ENCODE peak calls at places on chromosomes 16 and 17, in ten cellular contexts. E is transverse colon, W is keratinocyte, U is sigmoid colon, I is HepG2, Y is tibial artery, B is ovary, G is Peyer's patch, Q is pancreas, J is testis. L is an unnamed sample. For H3K4me1, the result is how much of the 10 kb centered on the place peaks cover.

GRCh38 chr17:62631086-62631935 is 3.8 kb downstream of the MRC2 start:
- DNase-seq in B (no peak), J (no peak), W (no peak), Q (no peak), U (peak), Y (no peak), E (no peak), I (no peak), G (no peak), L (no peak)

GRCh38 chr17:38605852-38606645 is at the start of gene SRCIN1:
- DNase-seq in Q (peak), E (peak), B (peak), J (peak), G (peak), W (no peak), U (peak), Y (no peak), I (peak), L (no peak)

GRCh38 chr16:10741844-10742243 is 1.8 kb upstream of the NUBP1 start:
- DNase-seq in G (no peak), E (peak), U (peak), W (no peak), I (no peak), B (peak), Y (no peak), J (no peak), Q (no peak), L (peak)

GRCh38 chr17:72303787-72304733 is 183.2 kb downstream of the SOX9 start:
- DNase-seq in Y (no peak), U (no peak), I (no peak), E (no peak), G (no peak), Q (no peak), B (no peak), W (no peak), J (no peak), L (no peak)

GRCh38 chr17:75051941-75052340 is 4.9 kb downstream of the KCTD2 start:
- DNase-seq in E (no peak), Q (no peak), G (no peak), U (no peak), I (no peak), J (no peak), W (no peak), B (no peak), Y (peak), L (no peak)

GRCh38 chr17:1029196-1029911 is 32.4 kb downstream of the TIMM22 start:
- DNase-seq in Y (peak), I (no peak), Q (peak), G (no peak), W (no peak), E (peak), J (peak), B (peak), U (peak), L (peak)

GRCh38 chr16:53829186-53829747 is 125.3 kb downstream of the FTO start:
- DNase-seq in W (no peak), B (no peak), Y (no peak), I (no peak), J (no peak), U (no peak), G (no peak), E (no peak), Q (no peak), L (peak)

GRCh38 chr16:30600215-30600614 is 10.0 kb downstream of the ZNF689 start:
- DNase-seq in W (no peak), E (no peak), Y (no peak), G (no peak), J (no peak), I (no peak), B (no peak), Q (no peak), U (no peak), L (no peak)

GRCh38 chr17:69287168-69287567 is 39.8 kb downstream of the ABCA5 start:
- DNase-seq in E (no peak), U (no peak), J (no peak), G (no peak), B (no peak), Y (no peak), Q (no peak), W (peak), I (no peak), L (peak)

GRCh38 chr17:4001048-4001590 is 36.9 kb upstream of the ATP2A3 start:
- DNase-seq in U (peak), Q (no peak), I (no peak), E (no peak), B (no peak), J (no peak), Y (no peak), W (no peak), G (no peak), L (no peak)

GRCh38 chr17:17041571-17042380 is 481 bp upstream of the MPRIP start:
- DNase-seq in J (peak), I (peak), U (peak), Y (peak), Q (peak), E (peak), W (peak), G (peak), B (peak), L (peak)

GRCh38 chr17:17042851-17043667 is 802 bp downstream of the MPRIP start:
- DNase-seq in U (no peak), W (no peak), Y (peak), J (no peak), B (peak), E (no peak), G (peak), Q (no peak), I (no peak), L (no peak)

GRCh38 chr17:17041018-17041521 is 1.2 kb upstream of the MPRIP start:
- DNase-seq in J (peak), Y (peak), Q (no peak), U (no peak), I (peak), G (peak), E (no peak), B (no peak), W (no peak), L (no peak)

GRCh38 chr17:17043668-17044226 is 1.5 kb downstream of the MPRIP start:
- DNase-seq in J (no peak), Y (peak), E (no peak), Q (no peak), W (no peak), I (no peak), B (no peak), G (peak), U (no peak), L (no peak)

DNA sequence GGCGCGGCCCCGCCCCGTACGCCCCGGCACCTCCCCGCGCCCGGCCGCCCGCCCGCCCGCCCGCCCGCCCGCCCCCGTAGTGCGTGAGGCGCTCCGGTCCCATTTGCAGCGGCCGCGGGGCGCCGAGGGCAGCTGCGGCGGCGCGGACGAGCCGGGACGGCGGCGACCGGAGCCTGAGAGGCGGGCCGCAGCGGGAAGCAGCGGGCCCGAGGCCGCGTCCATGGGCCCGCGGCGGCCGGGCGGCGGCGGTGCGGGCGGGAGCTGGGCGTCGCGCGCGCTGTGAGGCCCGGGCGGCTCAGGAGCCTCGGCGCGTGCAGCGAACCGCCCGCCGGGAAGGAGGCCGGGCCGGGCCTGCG is at the start of gene MPRIP:
- DNase-seq in E (no peak), G (no peak), Q (no peak), W (no peak), I (no peak), J (no peak), U (no peak), B (no peak), Y (no peak), L (no peak)
- H3K4me1 ChIP-seq in E (under half), G (under half), Q (under half), W (under half), I (half or more), J (under half), U (under half), B (under half), Y (under half), L (under half)

DNA sequence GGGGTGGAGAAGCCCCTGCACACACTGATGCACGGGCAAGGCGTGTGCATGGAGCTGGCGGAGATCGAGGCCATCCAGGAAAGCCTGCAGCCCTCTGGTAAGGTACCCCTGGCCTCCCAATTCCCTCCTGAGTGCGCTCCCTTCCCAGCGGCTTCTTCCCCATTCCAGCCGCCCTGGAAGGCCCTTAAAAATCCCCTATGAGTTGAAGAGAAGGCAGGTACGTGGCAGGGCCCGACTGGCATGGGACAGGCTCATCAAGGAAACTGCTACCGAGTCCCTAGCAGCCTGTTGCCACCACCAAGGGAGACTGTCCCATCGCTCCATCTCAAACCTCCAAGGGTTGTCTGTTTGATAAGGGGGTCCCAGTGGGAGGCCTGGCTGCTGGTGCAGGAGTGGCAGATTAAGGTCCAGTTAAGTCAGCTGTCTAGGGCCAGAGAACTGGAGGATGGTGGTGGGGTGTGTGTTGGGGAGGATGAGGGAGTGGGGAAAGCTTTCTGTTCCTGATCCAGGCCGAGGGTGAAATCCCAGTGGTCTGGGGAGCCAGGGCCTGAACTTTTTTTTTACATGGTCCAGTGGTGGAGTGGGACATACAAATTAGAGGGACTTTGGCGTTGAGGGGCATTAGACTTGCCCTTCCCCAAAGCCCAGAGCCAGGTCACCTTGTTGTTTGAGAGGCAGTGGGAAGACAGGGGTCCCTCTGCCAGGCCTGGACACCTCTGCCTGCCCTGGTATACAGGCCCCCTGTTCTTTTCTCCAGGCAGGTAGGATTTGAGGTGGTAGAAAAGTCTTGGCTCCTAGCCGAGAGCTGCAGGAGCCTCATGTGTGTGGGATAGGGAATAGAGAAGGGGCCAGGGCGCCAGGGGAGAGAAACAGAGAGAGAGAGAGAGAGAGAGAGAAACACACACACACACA is 994 bp downstream of the IGFBP4 start:
- DNase-seq in G (peak), Q (no peak), J (no peak), B (no peak), U (no peak), I (no peak), E (peak), Y (no peak), W (no peak), L (no peak)
- H3K27ac ChIP-seq in G (peak), Q (no peak), J (peak), B (peak), U (peak), I (no peak), E (peak), Y (peak), W (no peak), L (peak)

GRCh38 chr16:89360760-89361435 is 129.5 kb downstream of the ANKRD11 start:
- DNase-seq in I (no peak), B (no peak), J (no peak), W (no peak), E (peak), G (no peak), Y (no peak), Q (no peak), U (no peak), L (no peak)

GRCh38 chr16:89361756-89362155 is 128.6 kb downstream of the ANKRD11 start:
- DNase-seq in I (no peak), Q (no peak), Y (no peak), G (no peak), W (no peak), B (no peak), J (no peak), E (no peak), U (no peak), L (no peak)

GRCh38 chr16:89358030-89359005 is 132.0 kb downstream of the ANKRD11 start:
- DNase-seq in Q (no peak), I (no peak), U (no peak), B (no peak), G (peak), J (no peak), W (no peak), Y (no peak), E (peak), L (no peak)

GRCh38 chr16:89357460-89357859 is 132.9 kb downstream of the ANKRD11 start:
- DNase-seq in B (no peak), G (no peak), U (no peak), I (no peak), W (no peak), Q (no peak), Y (no peak), E (no peak), J (no peak), L (no peak)

GRCh38 chr16:89359296-89360147 is 130.8 kb downstream of the ANKRD11 start:
- DNase-seq in J (peak), Q (no peak), G (no peak), W (no peak), I (no peak), E (no peak), B (peak), U (no peak), Y (peak), L (peak)
- H3K4me1 ChIP-seq in J (under half), Q (half or more), G (half or more), W (under half), I (under half), E (half or more), B (under half), U (under half), Y (under half), L (under half)

DNA sequence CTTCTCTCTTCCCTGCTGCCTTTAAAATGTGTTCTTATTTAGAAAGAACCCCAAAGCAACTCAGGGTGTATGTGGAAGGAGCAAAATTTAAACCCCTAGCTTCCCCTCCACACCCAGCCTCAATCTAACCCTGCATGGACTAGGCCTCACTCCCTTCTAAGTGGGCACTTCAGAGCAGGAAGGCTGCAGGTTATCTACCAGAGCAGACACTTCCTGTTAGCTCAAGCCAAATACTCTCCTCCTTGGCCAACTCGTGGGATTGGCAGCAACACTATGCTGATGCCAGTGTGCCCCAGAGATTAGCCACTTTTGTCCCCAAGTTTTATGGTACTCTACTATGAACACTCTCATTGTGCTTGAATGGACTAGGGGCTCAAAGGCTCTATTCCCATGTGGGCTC is 35.6 kb downstream of the CCDC42 start:
- DNase-seq in I (no peak), E (no peak), W (no peak), U (no peak), Y (peak), G (no peak), Q (no peak), J (no peak), B (no peak), L (no peak)
- H3K27ac ChIP-seq in I (no peak), E (no peak), W (no peak), U (no peak), Y (peak), G (no peak), Q (no peak), J (no peak), B (no peak), L (no peak)

DNA sequence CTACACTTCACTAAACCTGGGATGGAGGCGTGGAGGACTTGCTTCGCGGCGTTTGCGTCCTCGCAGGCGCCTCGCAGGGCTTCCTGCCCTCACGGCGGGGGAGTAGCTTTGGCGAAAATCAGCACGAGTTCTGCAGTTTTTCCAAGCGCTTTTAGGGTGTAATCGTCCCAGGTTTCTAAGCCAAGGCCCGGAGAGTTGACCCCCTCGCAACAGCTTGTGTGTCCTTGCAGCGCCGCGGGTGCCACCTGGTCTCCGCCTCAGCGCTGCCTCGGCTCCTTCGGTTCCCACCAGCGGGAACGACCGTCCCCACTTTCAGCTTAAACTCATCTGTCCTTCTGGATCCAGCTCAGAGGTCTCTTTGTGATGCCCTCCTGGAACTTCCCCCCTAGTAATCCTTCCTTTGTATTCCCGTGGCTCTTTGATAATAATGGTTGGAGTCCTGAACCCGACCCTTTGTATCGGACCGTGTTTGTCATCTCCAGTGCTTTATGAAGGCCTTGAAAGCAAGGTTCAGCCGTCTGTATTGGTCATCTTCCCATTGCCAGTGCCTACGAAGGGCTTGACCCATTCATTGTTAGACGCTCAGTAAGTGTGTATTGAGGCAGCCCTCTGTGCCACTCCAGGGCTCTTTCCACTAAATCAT is 829 bp upstream of the SMARCE1 start:
- DNase-seq in U (no peak), E (no peak), J (peak), Y (peak), I (peak), W (no peak), Q (peak), G (no peak), B (no peak), L (peak)
- H3K4me1 ChIP-seq in U (under half), E (under half), J (under half), Y (under half), I (under half), W (under half), Q (under half), G (under half), B (under half), L (under half)

GRCh38 chr16:84252214-84252613 is 12.4 kb upstream of the KCNG4 start:
- DNase-seq in E (no peak), J (no peak), I (no peak), G (no peak), W (no peak), U (no peak), Q (no peak), B (no peak), Y (no peak), L (no peak)
- H3K27ac ChIP-seq in E (no peak), J (no peak), I (no peak), G (no peak), W (no peak), U (no peak), Q (no peak), B (no peak), Y (no peak), L (no peak)

GRCh38 chr16:2156025-2156848 is 655 bp downstream of the TRAF7 start:
- DNase-seq in U (no peak), Q (peak), J (no peak), G (no peak), B (no peak), W (no peak), Y (no peak), I (peak), E (no peak), L (peak)
- H3K4me1 ChIP-seq in U (under half), Q (under half), J (half or more), G (half or more), B (under half), W (half or more), Y (under half), I (half or more), E (half or more), L (half or more)

GRCh38 chr16:1793578-1794220 is at the start of gene IGFALS:
- DNase-seq in B (no peak), Q (peak), G (peak), U (no peak), J (no peak), W (no peak), E (no peak), Y (no peak), I (no peak), L (no peak)
- H3K27ac ChIP-seq in B (no peak), Q (peak), G (no peak), U (no peak), J (no peak), W (no peak), E (no peak), Y (no peak), I (peak), L (no peak)

GRCh38 chr17:67156269-67157199 is 88.5 kb downstream of the HELZ start:
- DNase-seq in Y (no peak), I (no peak), E (no peak), J (no peak), Q (no peak), B (no peak), G (no peak), U (no peak), W (no peak), L (peak)

GRCh38 chr17:67160791-67161190 is 84.2 kb downstream of the HELZ start:
- DNase-seq in I (no peak), Q (no peak), Y (no peak), U (no peak), G (no peak), W (no peak), E (no peak), B (no peak), J (no peak), L (no peak)

GRCh38 chr17:67162771-67163170 is 82.2 kb downstream of the HELZ start:
- DNase-seq in B (no peak), G (no peak), E (no peak), J (no peak), Y (no peak), W (no peak), U (no peak), I (no peak), Q (no peak), L (no peak)

GRCh38 chr17:67161573-67161972 is 83.4 kb downstream of the HELZ start:
- DNase-seq in Y (no peak), B (no peak), U (no peak), W (no peak), Q (no peak), J (no peak), E (no peak), G (no peak), I (no peak), L (no peak)

GRCh38 chr17:67157732-67158639 is 87.0 kb downstream of the HELZ start:
- DNase-seq in W (no peak), Y (no peak), G (no peak), I (peak), J (no peak), B (no peak), Q (no peak), E (no peak), U (no peak), L (no peak)
- H3K4me1 ChIP-seq in W (under half), Y (under half), G (under half), I (under half), J (under half), B (under half), Q (under half), E (under half), U (under half), L (under half)